ENCODE peak calls at places on chromosomes 12 and 14, in ten cellular contexts. One of them, this sample, is unnamed.

GRCh38 chr14:72104011-72104613 is 171.9 kb downstream of the RGS6 start:
- DNase-seq in H7: peak
- DNase-seq in heart right ventricle: no peak
- DNase-seq in activated naive CD4-positive, alpha-beta T cell treated with anti-CD3 and anti-CD28 coated beads, Interleukin-2, amount 50 U/mL, for 16 hours: peak
- DNase-seq in neuronal stem cell: peak
- DNase-seq in A549: peak
- DNase-seq in neural crest cell: peak
- DNase-seq in fibroblast of the conjunctiva: no peak
- DNase-seq in pancreas: peak
- DNase-seq in astrocyte of the spinal cord: no peak
- DNase-seq in this sample: no peak

GRCh38 chr12:46744256-46744655 is 81.5 kb downstream of the SLC38A4 start:
- DNase-seq in astrocyte of the spinal cord: no peak
- DNase-seq in heart right ventricle: no peak
- DNase-seq in H7: no peak
- DNase-seq in pancreas: no peak
- DNase-seq in neuronal stem cell: no peak
- DNase-seq in neural crest cell: no peak
- DNase-seq in A549: no peak
- DNase-seq in activated naive CD4-positive, alpha-beta T cell treated with anti-CD3 and anti-CD28 coated beads, Interleukin-2, amount 50 U/mL, for 16 hours: no peak
- DNase-seq in fibroblast of the conjunctiva: no peak
- DNase-seq in this sample: no peak

GRCh38 chr14:94031880-94032279 is 5.7 kb downstream of the OTUB2 start:
- DNase-seq in H7: no peak
- DNase-seq in A549: no peak
- DNase-seq in astrocyte of the spinal cord: no peak
- DNase-seq in neuronal stem cell: no peak
- DNase-seq in pancreas: no peak
- DNase-seq in activated naive CD4-positive, alpha-beta T cell treated with anti-CD3 and anti-CD28 coated beads, Interleukin-2, amount 50 U/mL, for 16 hours: no peak
- DNase-seq in neural crest cell: no peak
- DNase-seq in fibroblast of the conjunctiva: no peak
- DNase-seq in heart right ventricle: no peak
- DNase-seq in this sample: no peak

GRCh38 chr14:74457511-74457910 is 31.5 kb upstream of the SYNDIG1L start:
- DNase-seq in astrocyte of the spinal cord: no peak
- DNase-seq in activated naive CD4-positive, alpha-beta T cell treated with anti-CD3 and anti-CD28 coated beads, Interleukin-2, amount 50 U/mL, for 16 hours: no peak
- DNase-seq in neuronal stem cell: no peak
- DNase-seq in neural crest cell: no peak
- DNase-seq in A549: no peak
- DNase-seq in heart right ventricle: no peak
- DNase-seq in H7: no peak
- DNase-seq in fibroblast of the conjunctiva: no peak
- DNase-seq in pancreas: no peak
- DNase-seq in this sample: no peak

GRCh38 chr12:113231275-113232231 is 10.3 kb downstream of the TPCN1 start:
- DNase-seq in heart right ventricle: no peak
- DNase-seq in H7: no peak
- DNase-seq in activated naive CD4-positive, alpha-beta T cell treated with anti-CD3 and anti-CD28 coated beads, Interleukin-2, amount 50 U/mL, for 16 hours: no peak
- DNase-seq in neuronal stem cell: no peak
- DNase-seq in fibroblast of the conjunctiva: no peak
- DNase-seq in pancreas: no peak
- DNase-seq in neural crest cell: no peak
- DNase-seq in astrocyte of the spinal cord: peak
- DNase-seq in A549: peak
- DNase-seq in this sample: no peak

GRCh38 chr12:109247831-109248654 is 61.0 kb downstream of the FOXN4 start:
- DNase-seq in fibroblast of the conjunctiva: no peak
- DNase-seq in astrocyte of the spinal cord: no peak
- DNase-seq in H7: no peak
- DNase-seq in neuronal stem cell: no peak
- DNase-seq in A549: peak
- DNase-seq in pancreas: peak
- DNase-seq in heart right ventricle: no peak
- DNase-seq in neural crest cell: no peak
- DNase-seq in activated naive CD4-positive, alpha-beta T cell treated with anti-CD3 and anti-CD28 coated beads, Interleukin-2, amount 50 U/mL, for 16 hours: no peak
- DNase-seq in this sample: no peak

GRCh38 chr12:131911251-131911650 is 16.8 kb downstream of the ULK1 start:
- DNase-seq in H7: no peak
- DNase-seq in pancreas: no peak
- DNase-seq in fibroblast of the conjunctiva: no peak
- DNase-seq in astrocyte of the spinal cord: no peak
- DNase-seq in neural crest cell: no peak
- DNase-seq in heart right ventricle: no peak
- DNase-seq in neuronal stem cell: no peak
- DNase-seq in A549: no peak
- DNase-seq in activated naive CD4-positive, alpha-beta T cell treated with anti-CD3 and anti-CD28 coated beads, Interleukin-2, amount 50 U/mL, for 16 hours: no peak
- DNase-seq in this sample: no peak

GRCh38 chr12:62763319-62763718 is 171.6 kb downstream of the PPM1H start:
- DNase-seq in fibroblast of the conjunctiva: no peak
- DNase-seq in neural crest cell: no peak
- DNase-seq in activated naive CD4-positive, alpha-beta T cell treated with anti-CD3 and anti-CD28 coated beads, Interleukin-2, amount 50 U/mL, for 16 hours: no peak
- DNase-seq in heart right ventricle: no peak
- DNase-seq in A549: no peak
- DNase-seq in pancreas: no peak
- DNase-seq in neuronal stem cell: no peak
- DNase-seq in astrocyte of the spinal cord: no peak
- DNase-seq in H7: no peak
- DNase-seq in this sample: no peak

GRCh38 chr14:89474464-89474863 is 57.4 kb upstream of the FOXN3 start:
- DNase-seq in neuronal stem cell: no peak
- DNase-seq in fibroblast of the conjunctiva: no peak
- DNase-seq in neural crest cell: no peak
- DNase-seq in pancreas: no peak
- DNase-seq in heart right ventricle: no peak
- DNase-seq in H7: no peak
- DNase-seq in activated naive CD4-positive, alpha-beta T cell treated with anti-CD3 and anti-CD28 coated beads, Interleukin-2, amount 50 U/mL, for 16 hours: no peak
- DNase-seq in A549: no peak
- DNase-seq in astrocyte of the spinal cord: no peak
- DNase-seq in this sample: no peak

GRCh38 chr14:32330356-32331226 is 1.5 kb downstream of the AKAP6 start:
- DNase-seq in neuronal stem cell: peak
- DNase-seq in heart right ventricle: no peak
- DNase-seq in H7: no peak
- DNase-seq in neural crest cell: no peak
- DNase-seq in fibroblast of the conjunctiva: no peak
- DNase-seq in A549: no peak
- DNase-seq in astrocyte of the spinal cord: no peak
- DNase-seq in activated naive CD4-positive, alpha-beta T cell treated with anti-CD3 and anti-CD28 coated beads, Interleukin-2, amount 50 U/mL, for 16 hours: no peak
- DNase-seq in pancreas: no peak
- DNase-seq in this sample: no peak

GRCh38 chr14:55691659-55692058 is 111.7 kb downstream of the KTN1 start:
- DNase-seq in astrocyte of the spinal cord: no peak
- DNase-seq in heart right ventricle: no peak
- DNase-seq in activated naive CD4-positive, alpha-beta T cell treated with anti-CD3 and anti-CD28 coated beads, Interleukin-2, amount 50 U/mL, for 16 hours: no peak
- DNase-seq in neural crest cell: no peak
- DNase-seq in pancreas: no peak
- DNase-seq in A549: no peak
- DNase-seq in fibroblast of the conjunctiva: no peak
- DNase-seq in H7: no peak
- DNase-seq in neuronal stem cell: no peak
- DNase-seq in this sample: no peak

GRCh38 chr12:118979763-118980406 is 1.5 kb upstream of the SRRM4 start:
- DNase-seq in fibroblast of the conjunctiva: peak
- DNase-seq in astrocyte of the spinal cord: peak
- DNase-seq in heart right ventricle: peak
- DNase-seq in activated naive CD4-positive, alpha-beta T cell treated with anti-CD3 and anti-CD28 coated beads, Interleukin-2, amount 50 U/mL, for 16 hours: no peak
- DNase-seq in pancreas: peak
- DNase-seq in H7: peak
- DNase-seq in neuronal stem cell: peak
- DNase-seq in neural crest cell: peak
- DNase-seq in A549: peak
- DNase-seq in this sample: no peak

GRCh38 chr14:68018598-68018997 is 199.0 kb downstream of the RAD51B start:
- DNase-seq in heart right ventricle: no peak
- DNase-seq in pancreas: no peak
- DNase-seq in A549: no peak
- DNase-seq in activated naive CD4-positive, alpha-beta T cell treated with anti-CD3 and anti-CD28 coated beads, Interleukin-2, amount 50 U/mL, for 16 hours: no peak
- DNase-seq in fibroblast of the conjunctiva: no peak
- DNase-seq in neural crest cell: no peak
- DNase-seq in astrocyte of the spinal cord: no peak
- DNase-seq in H7: no peak
- DNase-seq in neuronal stem cell: no peak
- DNase-seq in this sample: no peak

GRCh38 chr14:56119221-56119967 is 1.2 kb downstream of the PELI2 start:
- DNase-seq in neuronal stem cell: peak
- DNase-seq in activated naive CD4-positive, alpha-beta T cell treated with anti-CD3 and anti-CD28 coated beads, Interleukin-2, amount 50 U/mL, for 16 hours: peak
- DNase-seq in astrocyte of the spinal cord: peak
- DNase-seq in fibroblast of the conjunctiva: no peak
- DNase-seq in A549: peak
- DNase-seq in pancreas: peak
- DNase-seq in H7: peak
- DNase-seq in heart right ventricle: peak
- DNase-seq in neural crest cell: no peak
- DNase-seq in this sample: no peak

GRCh38 chr12:12439636-12440035 is 82.8 kb downstream of the BORCS5 start:
- DNase-seq in neuronal stem cell: no peak
- DNase-seq in astrocyte of the spinal cord: peak
- DNase-seq in pancreas: no peak
- DNase-seq in neural crest cell: no peak
- DNase-seq in H7: no peak
- DNase-seq in A549: peak
- DNase-seq in activated naive CD4-positive, alpha-beta T cell treated with anti-CD3 and anti-CD28 coated beads, Interleukin-2, amount 50 U/mL, for 16 hours: peak
- DNase-seq in fibroblast of the conjunctiva: no peak
- DNase-seq in heart right ventricle: peak
- DNase-seq in this sample: peak

GRCh38 chr12:115354007-115354452 is 670.1 kb upstream of the TBX3 start:
- DNase-seq in fibroblast of the conjunctiva: peak
- DNase-seq in A549: peak
- DNase-seq in neural crest cell: no peak
- DNase-seq in neuronal stem cell: no peak
- DNase-seq in heart right ventricle: peak
- DNase-seq in pancreas: no peak
- DNase-seq in astrocyte of the spinal cord: peak
- DNase-seq in H7: no peak
- DNase-seq in activated naive CD4-positive, alpha-beta T cell treated with anti-CD3 and anti-CD28 coated beads, Interleukin-2, amount 50 U/mL, for 16 hours: no peak
- DNase-seq in this sample: peak

GRCh38 chr14:38210168-38210567 is 2.5 kb downstream of the SSTR1 start:
- DNase-seq in fibroblast of the conjunctiva: no peak
- DNase-seq in astrocyte of the spinal cord: peak
- DNase-seq in neural crest cell: no peak
- DNase-seq in heart right ventricle: no peak
- DNase-seq in A549: peak
- DNase-seq in H7: no peak
- DNase-seq in neuronal stem cell: peak
- DNase-seq in pancreas: no peak
- DNase-seq in activated naive CD4-positive, alpha-beta T cell treated with anti-CD3 and anti-CD28 coated beads, Interleukin-2, amount 50 U/mL, for 16 hours: no peak
- DNase-seq in this sample: peak

GRCh38 chr14:32217301-32217700 is 14.2 kb upstream of the RNU6-8 start:
- DNase-seq in activated naive CD4-positive, alpha-beta T cell treated with anti-CD3 and anti-CD28 coated beads, Interleukin-2, amount 50 U/mL, for 16 hours: no peak
- DNase-seq in fibroblast of the conjunctiva: no peak
- DNase-seq in A549: no peak
- DNase-seq in heart right ventricle: no peak
- DNase-seq in astrocyte of the spinal cord: no peak
- DNase-seq in neural crest cell: no peak
- DNase-seq in H7: peak
- DNase-seq in pancreas: no peak
- DNase-seq in neuronal stem cell: no peak
- DNase-seq in this sample: no peak

GRCh38 chr14:22850944-22851790 is 14.8 kb downstream of the MMP14 start:
- DNase-seq in neural crest cell: no peak
- DNase-seq in H7: peak
- DNase-seq in fibroblast of the conjunctiva: peak
- DNase-seq in neuronal stem cell: no peak
- DNase-seq in pancreas: peak
- DNase-seq in astrocyte of the spinal cord: peak
- DNase-seq in A549: no peak
- DNase-seq in activated naive CD4-positive, alpha-beta T cell treated with anti-CD3 and anti-CD28 coated beads, Interleukin-2, amount 50 U/mL, for 16 hours: no peak
- DNase-seq in heart right ventricle: peak
- DNase-seq in this sample: peak

GRCh38 chr12:124898200-124898950 is 16.1 kb downstream of the UBC start:
- DNase-seq in A549: peak
- DNase-seq in H7: peak
- DNase-seq in heart right ventricle: peak
- DNase-seq in activated naive CD4-positive, alpha-beta T cell treated with anti-CD3 and anti-CD28 coated beads, Interleukin-2, amount 50 U/mL, for 16 hours: peak
- DNase-seq in fibroblast of the conjunctiva: no peak
- DNase-seq in astrocyte of the spinal cord: no peak
- DNase-seq in pancreas: no peak
- DNase-seq in neuronal stem cell: no peak
- DNase-seq in neural crest cell: no peak
- DNase-seq in this sample: no peak

This sample was measured in skeletal muscle cell.